ENCODE peak calls at places on chromosomes 2 and 18, in four cellular contexts. J is right lobe of liver, B is endothelial cell of umbilical vein, U is IMR-90. Q is an unnamed sample. For H3K4me1, the result is how much of the 10 kb centered on the place peaks cover.

GRCh38 chr18:39960545-39960944 is 1994.5 kb upstream of the PIK3C3 start:
- DNase-seq in J (no peak), B (no peak), U (peak), Q (no peak)

GRCh38 chr2:65490222-65490621 is 57.8 kb upstream of the SPRED2 start:
- DNase-seq in J (no peak), B (no peak), U (no peak), Q (no peak)

GRCh38 chr2:132640116-132640515 is 29.9 kb downstream of the LYPD1 start:
- DNase-seq in J (no peak), B (no peak), U (peak), Q (no peak)

GRCh38 chr2:221571391-221572179 is 519 bp downstream of the EPHA4 start:
- DNase-seq in U (peak), B (peak), J (peak), Q (no peak)

GRCh38 chr2:69961496-69961895 is at the start of gene ASPRV1:
- DNase-seq in B (no peak), U (no peak), J (peak), Q (no peak)

GRCh38 chr2:159904565-159905281 is 106.7 kb upstream of the CD302 start:
- DNase-seq in B (peak), J (peak), U (no peak), Q (peak)

GRCh38 chr2:159128191-159128590 is 158.3 kb downstream of the WDSUB1 start:
- DNase-seq in B (no peak), U (no peak), J (no peak), Q (no peak)

GRCh38 chr2:236380051-236380612 is 115.9 kb upstream of the ASB18 start:
- DNase-seq in U (no peak), B (no peak), J (no peak), Q (no peak)

GRCh38 chr2:203432811-203433210 is 102.3 kb downstream of the RAPH1 start:
- DNase-seq in B (no peak), U (no peak), J (no peak), Q (no peak)

GRCh38 chr2:240651185-240651584 is 25.9 kb downstream of the GPR35 start:
- DNase-seq in U (no peak), B (no peak), J (no peak), Q (no peak)

GRCh38 chr2:40220177-40220925 is 231.5 kb downstream of the SLC8A1 start:
- DNase-seq in J (no peak), B (no peak), U (peak), Q (no peak)

GRCh38 chr2:203659650-203660049 is 46.8 kb upstream of the CD28 start:
- DNase-seq in B (no peak), U (no peak), J (no peak), Q (no peak)

GRCh38 chr2:223815884-223816570 is 21.4 kb downstream of the AP1S3 start:
- DNase-seq in U (no peak), J (no peak), B (peak), Q (no peak)

GRCh38 chr2:23359631-23360567 is 25.1 kb upstream of the KLHL29 start:
- DNase-seq in U (no peak), J (peak), B (no peak), Q (no peak)

GRCh38 chr2:190984595-190984994 is 29.4 kb downstream of the STAT1 start:
- DNase-seq in U (peak), B (peak), J (no peak), Q (no peak)

GRCh38 chr2:134207589-134208209 is 46.2 kb upstream of the MGAT5 start:
- DNase-seq in U (peak), J (peak), B (peak), Q (no peak)

GRCh38 chr2:102703748-102704147 is 58.1 kb upstream of the TMEM182 start:
- DNase-seq in B (peak), U (peak), J (no peak), Q (no peak)

GRCh38 chr2:42095923-42096408 is 48.1 kb downstream of the PKDCC start:
- DNase-seq in U (peak), B (peak), J (peak), Q (no peak)

GRCh38 chr2:203396667-203397066 is 68.5 kb downstream of the ABI2 start:
- DNase-seq in J (no peak), B (no peak), U (no peak), Q (peak)

GRCh38 chr2:209563453-209563852 is 139.6 kb downstream of the MAP2 start:
- DNase-seq in B (no peak), U (no peak), J (no peak), Q (no peak)

GRCh38 chr18:80252136-80252535 is 4.8 kb upstream of the PARD6G start:
- DNase-seq in U (peak), J (no peak), B (no peak), Q (no peak)

GRCh38 chr2:41657231-41657630 is 390.6 kb upstream of the PKDCC start:
- DNase-seq in J (no peak), U (no peak), B (no peak), Q (no peak)

GRCh38 chr18:41150316-41150715 is 804.7 kb upstream of the PIK3C3 start:
- DNase-seq in U (no peak), J (no peak), B (no peak), Q (no peak)

GRCh38 chr2:19753818-19754217 is 148.0 kb downstream of the TTC32 start:
- DNase-seq in B (no peak), U (no peak), J (no peak), Q (no peak)

GRCh38 chr18:26777316-26778053 is 88.0 kb downstream of the AQP4 start:
- DNase-seq in J (no peak), B (no peak), U (no peak), Q (peak)

GRCh38 chr2:231386446-231386845 is 9.1 kb upstream of the B3GNT7 start:
- DNase-seq in B (no peak), U (peak), J (no peak), Q (no peak)

DNA sequence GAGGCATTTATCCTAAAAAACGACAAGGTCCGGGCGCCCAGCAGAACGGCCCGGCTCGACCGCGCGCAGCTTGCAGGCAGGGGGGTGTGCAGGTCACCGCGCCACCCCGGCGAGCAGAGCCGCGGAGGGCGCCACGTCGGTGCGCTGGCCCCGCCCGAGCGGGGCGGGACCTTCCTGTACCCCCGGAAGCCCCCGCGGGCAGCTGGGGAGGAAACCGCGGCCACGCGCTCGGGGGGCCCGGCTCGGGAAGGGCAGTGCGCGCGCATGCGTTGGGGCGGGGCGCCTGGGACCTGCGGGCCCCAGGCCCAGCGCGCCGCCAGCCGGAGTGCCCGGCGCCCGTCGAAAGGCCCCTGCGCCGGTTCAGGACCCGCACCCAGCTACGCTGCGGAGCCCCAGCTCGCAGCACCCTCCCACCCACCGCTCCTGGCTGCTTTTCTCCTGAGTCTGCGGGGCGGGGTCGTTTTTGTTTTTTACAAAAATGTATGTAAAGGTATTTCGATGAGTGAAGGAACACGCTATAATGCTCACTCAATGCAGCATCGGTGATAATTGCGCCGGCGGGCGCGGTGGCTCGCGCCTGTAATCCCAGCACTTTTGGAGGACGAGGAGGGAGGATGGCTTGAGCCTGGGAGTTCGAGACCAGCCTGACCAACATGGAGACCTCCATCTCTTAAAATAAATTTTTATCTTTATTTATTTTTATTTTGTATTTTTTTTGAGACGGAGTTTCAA is 47.7 kb upstream of the POMC start:
- DNase-seq in U (no peak), B (peak), J (peak), Q (peak)
- H3K27ac ChIP-seq in U (no peak), B (no peak), J (peak), Q (no peak)

GRCh38 chr2:216696321-216696720 is 972 bp upstream of the IGFBP5 start:
- DNase-seq in U (no peak), B (peak), J (no peak), Q (no peak)

GRCh38 chr2:216698291-216698690 is 2.9 kb upstream of the IGFBP5 start:
- DNase-seq in B (no peak), J (no peak), U (no peak), Q (no peak)

GRCh38 chr2:216695401-216695821 is at the start of gene IGFBP5:
- DNase-seq in U (peak), B (peak), J (peak), Q (no peak)

GRCh38 chr2:216698895-216699294 is 3.5 kb upstream of the IGFBP5 start:
- DNase-seq in J (no peak), U (peak), B (peak), Q (no peak)

GRCh38 chr2:216696751-216697560 is 1.6 kb upstream of the IGFBP5 start:
- DNase-seq in U (peak), B (peak), J (no peak), Q (no peak)
- H3K4me1 ChIP-seq in U (under half), B (under half), J (under half), Q (under half)

DNA sequence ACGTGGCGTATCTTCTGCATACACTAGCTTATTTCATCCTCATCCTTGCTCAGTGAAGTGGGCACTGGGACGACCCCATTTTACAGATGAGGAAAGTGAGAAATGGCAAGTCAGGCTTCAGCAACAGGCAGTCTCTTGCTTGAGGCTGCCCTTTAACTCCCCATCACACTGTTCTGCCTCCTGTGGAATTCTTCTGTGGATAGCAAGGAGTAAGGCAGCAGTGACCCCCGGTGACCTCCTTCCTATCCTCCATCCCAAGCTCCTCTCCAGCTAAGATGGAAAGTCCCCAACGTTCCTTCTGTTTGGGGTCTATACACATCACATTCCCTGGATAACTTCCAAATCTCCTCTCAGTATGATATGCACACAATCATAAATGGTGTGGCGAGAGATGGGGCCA is 10.5 kb downstream of the ANKRD29 start:
- DNase-seq in J (no peak), B (no peak), U (no peak), Q (no peak)
- H3K27ac ChIP-seq in J (no peak), B (no peak), U (no peak), Q (no peak)

DNA sequence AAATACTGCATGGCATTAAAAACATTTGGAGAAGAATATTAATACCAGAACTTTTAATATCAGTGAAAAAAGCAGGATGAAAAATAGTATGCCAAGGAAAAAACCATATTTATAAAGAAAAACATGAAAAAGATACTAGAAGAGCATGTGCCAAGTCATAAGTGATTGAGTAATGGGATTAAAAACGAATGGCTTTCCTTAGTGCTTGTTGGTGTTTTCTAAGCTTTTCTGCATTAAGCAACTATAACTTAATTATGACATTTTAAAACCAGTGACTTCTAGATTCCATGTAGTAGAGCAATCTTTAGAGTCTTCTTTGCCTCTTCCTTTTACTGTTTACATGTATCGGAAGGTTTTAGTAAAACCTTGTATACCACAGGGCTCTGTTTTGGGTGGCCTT is 6.6 kb downstream of the MAPRE3 start:
- DNase-seq in U (no peak), J (no peak), B (no peak), Q (no peak)
- H3K4me1 ChIP-seq in U (under half), J (under half), B (under half), Q (under half)

DNA sequence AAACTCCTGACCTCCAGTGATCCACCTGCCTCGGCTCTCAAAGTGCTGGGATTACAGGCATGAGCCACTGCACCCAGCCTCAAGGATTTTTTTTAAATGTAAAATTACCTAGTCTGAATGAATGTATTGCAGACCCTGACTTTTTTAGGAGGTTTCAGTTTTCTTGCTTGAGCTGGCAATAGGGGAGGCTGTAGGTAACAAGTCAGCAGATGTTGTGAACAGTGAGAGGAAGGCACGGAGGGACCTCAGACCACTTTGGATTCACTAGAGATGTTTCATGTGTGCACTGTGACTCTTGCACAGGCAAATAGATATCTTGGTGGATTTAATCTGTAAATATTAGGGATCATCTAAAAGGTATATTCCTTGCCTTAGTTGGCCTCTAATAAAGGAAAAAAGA is 6.4 kb downstream of the NDUFV2 start:
- DNase-seq in J (no peak), U (no peak), B (no peak), Q (no peak)
- H3K27ac ChIP-seq in J (peak), U (no peak), B (no peak), Q (no peak)

Q was measured in iPS DF 6.9.